ENCODE peak calls at places on chromosomes 7 and 10, in six cellular contexts. One of them, this sample, is unnamed.

GRCh38 chr10:11849272-11849671 is 26.1 kb downstream of the PROSER2 start:
- DNase-seq in GM23248: no peak
- DNase-seq in stimulated activated naive B cell treated with anti-CD40 and anti-IgM and Interleukin-4, amounts not matched to agents 10 μg/mL and 1 μg/mL and 100 μg/mL, for 72 hours: no peak
- DNase-seq in NCI-H748 treated with DMSO at 0.1 percent for 48 hours: no peak
- DNase-seq in retinal pigment epithelial cell: no peak
- DNase-seq in NCI-H774: no peak
- DNase-seq in this sample: no peak

GRCh38 chr7:107463139-107464078 is 6.4 kb upstream of the GPR22 start:
- DNase-seq in GM23248: peak
- DNase-seq in stimulated activated naive B cell treated with anti-CD40 and anti-IgM and Interleukin-4, amounts not matched to agents 10 μg/mL and 1 μg/mL and 100 μg/mL, for 72 hours: peak
- DNase-seq in NCI-H748 treated with DMSO at 0.1 percent for 48 hours: peak
- DNase-seq in retinal pigment epithelial cell: peak
- DNase-seq in NCI-H774: peak
- DNase-seq in this sample: peak

GRCh38 chr10:126663328-126663727 is 7.2 kb downstream of the C10orf90 start:
- DNase-seq in GM23248: peak
- DNase-seq in stimulated activated naive B cell treated with anti-CD40 and anti-IgM and Interleukin-4, amounts not matched to agents 10 μg/mL and 1 μg/mL and 100 μg/mL, for 72 hours: no peak
- DNase-seq in NCI-H748 treated with DMSO at 0.1 percent for 48 hours: no peak
- DNase-seq in retinal pigment epithelial cell: no peak
- DNase-seq in NCI-H774: no peak
- DNase-seq in this sample: no peak

GRCh38 chr10:48468866-48469511 is 135.9 kb downstream of the ARHGAP22 start:
- DNase-seq in GM23248: no peak
- DNase-seq in stimulated activated naive B cell treated with anti-CD40 and anti-IgM and Interleukin-4, amounts not matched to agents 10 μg/mL and 1 μg/mL and 100 μg/mL, for 72 hours: no peak
- DNase-seq in NCI-H748 treated with DMSO at 0.1 percent for 48 hours: no peak
- DNase-seq in retinal pigment epithelial cell: no peak
- DNase-seq in NCI-H774: no peak
- DNase-seq in this sample: no peak

GRCh38 chr7:2734761-2735571 is 47.0 kb downstream of the AMZ1 start:
- DNase-seq in GM23248: no peak
- DNase-seq in stimulated activated naive B cell treated with anti-CD40 and anti-IgM and Interleukin-4, amounts not matched to agents 10 μg/mL and 1 μg/mL and 100 μg/mL, for 72 hours: no peak
- DNase-seq in NCI-H748 treated with DMSO at 0.1 percent for 48 hours: no peak
- DNase-seq in retinal pigment epithelial cell: no peak
- DNase-seq in NCI-H774: no peak
- DNase-seq in this sample: no peak

GRCh38 chr10:110206988-110207804 is at the start of gene MXI1:
- DNase-seq in GM23248: peak
- DNase-seq in stimulated activated naive B cell treated with anti-CD40 and anti-IgM and Interleukin-4, amounts not matched to agents 10 μg/mL and 1 μg/mL and 100 μg/mL, for 72 hours: peak
- DNase-seq in NCI-H748 treated with DMSO at 0.1 percent for 48 hours: peak
- DNase-seq in retinal pigment epithelial cell: peak
- DNase-seq in NCI-H774: peak
- DNase-seq in this sample: peak

GRCh38 chr10:89889610-89890009 is 188.2 kb downstream of the KIF20B start:
- DNase-seq in GM23248: no peak
- DNase-seq in stimulated activated naive B cell treated with anti-CD40 and anti-IgM and Interleukin-4, amounts not matched to agents 10 μg/mL and 1 μg/mL and 100 μg/mL, for 72 hours: no peak
- DNase-seq in NCI-H748 treated with DMSO at 0.1 percent for 48 hours: no peak
- DNase-seq in retinal pigment epithelial cell: peak
- DNase-seq in NCI-H774: no peak
- DNase-seq in this sample: no peak

GRCh38 chr10:16989826-16990293 is 139.8 kb downstream of the CUBN start:
- DNase-seq in GM23248: peak
- DNase-seq in stimulated activated naive B cell treated with anti-CD40 and anti-IgM and Interleukin-4, amounts not matched to agents 10 μg/mL and 1 μg/mL and 100 μg/mL, for 72 hours: no peak
- DNase-seq in NCI-H748 treated with DMSO at 0.1 percent for 48 hours: no peak
- DNase-seq in retinal pigment epithelial cell: peak
- DNase-seq in NCI-H774: no peak
- DNase-seq in this sample: no peak

This sample was measured in NCI-H146.